ENCODE peak calls at places on chromosome 2, in four cellular contexts. T, K, D and Q are unnamed samples.

GRCh38 chr2:217086038-217086522 is 226.2 kb upstream of the TNP1 start:
- DNase-seq in T (no peak), D (no peak), K (no peak), Q (peak; percentile 30)

GRCh38 chr2:128642316-128642715 is 323.6 kb upstream of the HS6ST1 start:
- DNase-seq in K (peak; percentile 24), T (no peak), D (peak; percentile 22), Q (no peak)

GRCh38 chr2:143525006-143525405 is 395.8 kb downstream of the ARHGAP15 start:
- DNase-seq in T (no peak), K (no peak), D (no peak), Q (no peak)

GRCh38 chr2:115694651-115695050 is 1252.2 kb downstream of the DPP10 start:
- DNase-seq in D (no peak), T (no peak), K (no peak), Q (no peak)

GRCh38 chr2:240851078-240851861 is 17.4 kb upstream of the AGXT start:
- DNase-seq in K (peak; percentile 86), T (peak; percentile 91), D (peak; percentile 89), Q (peak; percentile 90)

GRCh38 chr2:241240320-241241004 is 52.0 kb downstream of the ANO7 start:
- DNase-seq in K (no peak), D (no peak), T (no peak), Q (no peak)

GRCh38 chr2:70083344-70084156 is 3.7 kb upstream of the PCBP1 start:
- DNase-seq in T (peak; percentile 68), D (no peak), K (peak; percentile 37), Q (peak; percentile 71)

GRCh38 chr2:215436705-215437570 is 1.1 kb upstream of the FN1 start:
- DNase-seq in T (peak; percentile 53), K (no peak), D (no peak), Q (peak; percentile 58)

GRCh38 chr2:26438526-26438925 is 36.8 kb downstream of the DRC1 start:
- DNase-seq in K (no peak), T (no peak), D (no peak), Q (no peak)

GRCh38 chr2:229714736-229715541 is 584 bp upstream of the DNER start:
- DNase-seq in T (peak; percentile 69), D (peak; percentile 82), K (no peak), Q (peak; percentile 73)

GRCh38 chr2:230796280-230796862 is 68.4 kb upstream of the ITM2C start:
- DNase-seq in D (no peak), K (no peak), T (no peak), Q (no peak)

GRCh38 chr2:120501591-120501990 is 155.7 kb downstream of the INHBB start:
- DNase-seq in K (peak; percentile 48), D (peak; percentile 40), T (no peak), Q (no peak)

GRCh38 chr2:46703588-46703987 is 212.0 kb downstream of the MCFD2 start:
- DNase-seq in K (no peak), D (no peak), T (peak; percentile 31), Q (peak; percentile 28)

GRCh38 chr2:226143097-226143496 is 656.5 kb downstream of the IRS1 start:
- DNase-seq in K (no peak), D (no peak), T (no peak), Q (no peak)

GRCh38 chr2:218166791-218167190 is at the start of gene CXCR1:
- DNase-seq in D (no peak), T (no peak), K (no peak), Q (no peak)

DNA sequence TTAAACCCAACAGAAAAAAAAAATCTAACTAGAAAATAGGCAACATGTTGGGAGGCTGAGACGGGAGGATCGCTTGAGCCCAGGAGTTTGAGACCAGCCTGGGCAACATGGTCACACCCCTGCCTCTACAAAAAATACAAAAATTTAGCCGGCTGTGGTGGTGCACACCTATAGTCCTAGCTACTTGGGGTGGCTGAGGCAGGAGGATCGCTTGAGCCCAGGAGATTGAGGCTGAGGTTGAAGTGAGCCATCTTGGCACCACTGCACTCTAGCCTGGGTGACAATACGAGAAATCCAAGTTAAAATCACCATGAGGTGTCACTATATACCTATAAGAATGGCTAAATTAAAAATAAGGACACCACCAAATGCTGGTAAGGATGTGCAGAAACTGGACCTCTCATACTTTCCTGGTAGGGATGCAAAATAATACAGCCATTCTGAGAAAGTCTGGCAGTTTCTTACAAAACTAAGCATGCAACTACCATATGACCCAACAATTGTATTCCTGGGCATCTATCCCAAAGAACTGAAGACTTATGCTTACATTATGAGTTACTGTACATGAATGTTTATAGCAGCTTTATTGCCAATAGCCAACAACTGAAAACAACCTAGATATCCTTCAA is 2.2 kb downstream of the SEPTIN10 start:
- DNase-seq in T (no peak), D (no peak), K (no peak), Q (no peak)
- TF ChIP-seq CTCF in T (no peak), D (no peak), K (peak; percentile 4), Q (no peak)

GRCh38 chr2:73906847-73907505 is 14.2 kb downstream of the ACTG2 start:
- DNase-seq in K (no peak), T (no peak), D (no peak), Q (no peak)

GRCh38 chr2:73910873-73911547 is 15.7 kb upstream of the DGUOK start:
- DNase-seq in T (no peak), D (no peak), K (no peak), Q (no peak)

GRCh38 chr2:73908689-73909652 is 16.2 kb downstream of the ACTG2 start:
- DNase-seq in K (no peak), D (no peak), T (no peak), Q (no peak)

GRCh38 chr2:73904952-73905351 is 12.1 kb downstream of the ACTG2 start:
- DNase-seq in K (no peak), T (no peak), D (no peak), Q (no peak)

DNA sequence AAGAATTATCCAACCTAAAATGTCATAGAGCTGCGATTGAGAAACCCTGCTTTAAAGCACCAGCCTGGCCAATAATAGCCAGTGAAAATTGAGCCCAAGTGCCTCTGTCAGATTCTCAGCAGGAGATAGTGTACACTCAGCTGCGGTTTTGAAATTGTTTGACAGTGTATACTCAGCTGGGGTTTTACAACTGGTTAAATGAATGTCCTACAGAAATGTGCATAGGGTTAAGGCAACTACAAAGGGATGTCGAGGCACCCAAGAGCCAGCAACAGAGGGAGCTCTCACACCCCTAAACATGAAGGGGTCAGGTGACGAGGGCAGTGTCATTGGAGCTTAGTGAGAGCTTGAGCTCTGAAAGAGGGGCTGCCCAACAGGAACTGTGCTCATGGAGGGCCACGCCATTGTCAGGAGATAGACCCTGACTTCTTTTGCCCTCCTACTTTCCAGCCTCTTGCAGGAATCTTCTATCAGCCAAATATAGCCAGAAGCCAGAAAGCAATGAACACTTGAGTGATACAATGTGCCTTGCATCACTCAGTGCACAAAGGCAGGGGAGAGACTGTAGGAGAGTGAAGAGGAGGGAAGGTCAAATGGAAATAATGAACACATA is 15.1 kb downstream of the ACTG2 start:
- DNase-seq in T (peak; percentile 73), K (no peak), D (no peak), Q (peak; percentile 73)
- TF ChIP-seq CTCF in T (peak; percentile 68), K (no peak), D (no peak), Q (peak; percentile 41)

GRCh38 chr2:75241696-75242095 is 42.4 kb upstream of the TACR1 start:
- DNase-seq in D (no peak), T (no peak), K (no peak), Q (no peak)
- TF ChIP-seq CTCF in D (no peak), T (peak; percentile 40), K (no peak), Q (no peak)

GRCh38 chr2:15748736-15749323 is 157.2 kb downstream of the DDX1 start:
- DNase-seq in D (no peak), T (peak; percentile 59), K (no peak), Q (peak; percentile 49)
- TF ChIP-seq CTCF in D (peak; percentile 34), T (peak; percentile 47), K (no peak), Q (no peak)

GRCh38 chr2:81260320-81260719 is 955.8 kb upstream of the LRRTM1 start:
- DNase-seq in K (no peak), D (no peak), T (no peak), Q (no peak)

GRCh38 chr2:81263989-81264388 is 959.4 kb upstream of the LRRTM1 start:
- DNase-seq in K (no peak), T (no peak), D (no peak), Q (no peak)

DNA sequence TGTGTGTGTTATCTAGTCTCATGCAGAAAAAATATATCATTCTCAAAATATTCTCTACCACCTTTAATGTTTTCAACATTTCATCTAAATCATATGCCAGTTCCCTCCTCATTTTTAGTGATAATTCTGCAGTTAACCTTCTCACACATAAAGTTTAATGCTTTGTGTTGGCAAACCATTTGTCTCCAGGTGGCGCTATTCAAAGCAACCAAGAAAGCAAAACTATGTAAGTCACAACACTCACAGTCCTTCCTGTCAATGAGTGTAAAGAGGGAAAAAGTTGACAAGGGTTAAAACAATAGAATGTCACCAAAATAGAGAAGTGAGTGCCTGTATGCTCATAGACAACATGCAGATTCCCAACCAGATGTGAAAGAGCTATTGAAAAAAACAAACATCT is 961.6 kb upstream of the LRRTM1 start:
- DNase-seq in D (no peak), T (no peak), K (no peak), Q (no peak)
- TF ChIP-seq CTCF in D (peak; percentile 20), T (peak; percentile 52), K (no peak), Q (no peak)

DNA sequence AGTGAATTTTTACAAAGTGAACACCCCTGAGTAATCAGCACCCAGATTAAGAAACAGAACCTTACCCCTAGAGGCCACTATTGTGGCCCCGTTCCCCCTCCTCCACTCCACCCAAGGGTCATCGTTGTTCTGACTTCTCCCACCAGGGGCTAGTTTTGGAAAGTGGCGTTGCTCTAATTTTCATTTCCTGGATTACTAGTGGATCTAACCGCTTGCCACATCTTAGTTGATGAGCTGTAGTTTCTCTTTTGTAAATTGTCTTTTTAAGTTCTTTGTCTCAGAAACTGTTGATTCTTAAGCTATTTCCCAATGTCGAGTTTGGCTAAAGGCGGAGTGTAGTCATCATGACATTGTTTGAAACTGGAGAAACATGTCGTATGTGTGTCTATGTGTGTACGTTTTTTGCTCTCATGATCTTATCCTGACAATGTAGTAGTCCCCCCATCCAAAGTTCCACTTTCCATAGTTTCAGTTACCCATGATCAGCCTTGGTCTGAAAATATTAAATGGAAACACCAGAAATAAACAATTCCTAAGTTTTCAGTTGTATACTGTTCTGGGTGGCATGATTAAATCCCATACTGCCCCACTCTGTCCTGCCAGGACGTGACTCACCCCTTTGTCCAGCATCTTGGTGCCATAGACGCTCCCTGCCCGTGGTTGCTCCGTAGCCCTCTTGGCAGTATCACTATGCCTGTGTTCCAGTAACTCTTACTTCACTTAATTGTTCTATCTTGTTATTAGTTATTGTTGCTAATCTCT is 71.0 kb upstream of the SP3 start:
- DNase-seq in K (peak; percentile 84), D (no peak), T (no peak), Q (no peak)
- TF ChIP-seq CTCF in K (peak; percentile 23), D (peak; percentile 18), T (no peak), Q (no peak)

GRCh38 chr2:222637072-222637471 is 18.8 kb downstream of the FARSB start:
- DNase-seq in T (no peak), D (no peak), K (no peak), Q (no peak)
- TF ChIP-seq CTCF in T (no peak), D (no peak), K (no peak), Q (no peak)

DNA sequence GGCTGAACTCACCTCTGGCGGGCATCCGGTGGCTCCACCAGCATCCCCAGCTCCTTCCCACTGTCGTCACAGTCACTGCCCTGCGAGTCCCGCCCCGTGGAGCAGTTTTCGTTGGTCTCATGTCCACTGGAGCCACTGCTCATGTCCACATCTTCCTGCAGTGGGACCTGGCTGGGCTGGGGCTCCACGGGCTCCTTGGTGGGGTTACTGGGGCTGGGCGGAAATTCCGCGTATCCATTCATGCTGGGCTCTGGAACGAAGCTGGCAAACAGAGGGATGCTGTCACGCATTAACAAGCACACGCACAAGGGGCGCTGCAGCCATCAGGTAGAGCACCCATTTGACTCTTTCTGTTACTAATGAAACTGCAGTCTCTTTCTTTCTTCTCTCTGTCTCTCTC is 10.7 kb downstream of the PER2 start:
- DNase-seq in T (no peak), K (no peak), D (peak; percentile 78), Q (no peak)
- TF ChIP-seq CTCF in T (no peak), K (no peak), D (no peak), Q (no peak)